ENCODE peak calls at places on chromosomes 1 and 21, in four cellular contexts. One of them, this sample, is unnamed.

GRCh38 chr1:208205216-208206013 is 38.8 kb downstream of the PLXNA2 start:
- DNase-seq in astrocyte: no peak
- DNase-seq in mammary epithelial cell: no peak
- DNase-seq in MM.1S: no peak
- DNase-seq in this sample: no peak

GRCh38 chr1:18058522-18058921 is 49.1 kb upstream of the IGSF21 start:
- DNase-seq in astrocyte: no peak
- DNase-seq in mammary epithelial cell: no peak
- DNase-seq in MM.1S: no peak
- DNase-seq in this sample: no peak

GRCh38 chr1:155961937-155962336 is 16.4 kb downstream of the ARHGEF2 start:
- DNase-seq in astrocyte: peak
- DNase-seq in mammary epithelial cell: peak
- DNase-seq in MM.1S: no peak
- DNase-seq in this sample: peak

GRCh38 chr1:205037539-205037938 is 5.5 kb upstream of the CNTN2 start:
- DNase-seq in astrocyte: no peak
- DNase-seq in mammary epithelial cell: no peak
- DNase-seq in MM.1S: no peak
- DNase-seq in this sample: no peak

GRCh38 chr21:21715286-21715969 is 717.2 kb downstream of the NCAM2 start:
- DNase-seq in astrocyte: peak
- DNase-seq in mammary epithelial cell: no peak
- DNase-seq in MM.1S: no peak
- DNase-seq in this sample: no peak

GRCh38 chr1:85465791-85466134 is 804 bp upstream of the DDAH1 start:
- DNase-seq in astrocyte: no peak
- DNase-seq in mammary epithelial cell: no peak
- DNase-seq in MM.1S: no peak
- DNase-seq in this sample: no peak

GRCh38 chr1:109040627-109041613 is 982 bp downstream of the WDR47 start:
- DNase-seq in astrocyte: no peak
- DNase-seq in mammary epithelial cell: peak
- DNase-seq in MM.1S: no peak
- DNase-seq in this sample: no peak

GRCh38 chr1:198641506-198641905 is 2.7 kb downstream of the PTPRC start:
- DNase-seq in astrocyte: no peak
- DNase-seq in mammary epithelial cell: peak
- DNase-seq in MM.1S: no peak
- DNase-seq in this sample: no peak

GRCh38 chr1:109198745-109199144 is 15.0 kb upstream of the SARS1 start:
- DNase-seq in astrocyte: peak
- DNase-seq in mammary epithelial cell: no peak
- DNase-seq in MM.1S: no peak
- DNase-seq in this sample: no peak

GRCh38 chr1:89523597-89524368 is 846 bp upstream of the LRRC8B start:
- DNase-seq in astrocyte: peak
- DNase-seq in mammary epithelial cell: no peak
- DNase-seq in MM.1S: peak
- DNase-seq in this sample: no peak

GRCh38 chr1:224052767-224053166 is 61.1 kb upstream of the FBXO28 start:
- DNase-seq in astrocyte: peak
- DNase-seq in mammary epithelial cell: peak
- DNase-seq in MM.1S: no peak
- DNase-seq in this sample: no peak

GRCh38 chr1:229378586-229379442 is 36.0 kb upstream of the CCSAP start:
- DNase-seq in astrocyte: no peak
- DNase-seq in mammary epithelial cell: no peak
- DNase-seq in MM.1S: no peak
- DNase-seq in this sample: no peak

GRCh38 chr1:166975361-166976129 is at the start of gene ILDR2:
- DNase-seq in astrocyte: peak
- DNase-seq in mammary epithelial cell: peak
- DNase-seq in MM.1S: peak
- DNase-seq in this sample: no peak

GRCh38 chr1:167747988-167748387 is 26.2 kb downstream of the MPZL1 start:
- DNase-seq in astrocyte: no peak
- DNase-seq in mammary epithelial cell: no peak
- DNase-seq in MM.1S: no peak
- DNase-seq in this sample: no peak

GRCh38 chr1:78279051-78279450 is 211.7 kb upstream of the PTGFR start:
- DNase-seq in astrocyte: peak
- DNase-seq in mammary epithelial cell: peak
- DNase-seq in MM.1S: no peak
- DNase-seq in this sample: no peak

GRCh38 chr1:22326931-22327330 is 124.7 kb upstream of the ZBTB40 start:
- DNase-seq in astrocyte: no peak
- DNase-seq in mammary epithelial cell: no peak
- DNase-seq in MM.1S: no peak
- DNase-seq in this sample: no peak

GRCh38 chr1:46406881-46407608 is 12.9 kb downstream of the FAAH start:
- DNase-seq in astrocyte: no peak
- DNase-seq in mammary epithelial cell: no peak
- DNase-seq in MM.1S: no peak
- DNase-seq in this sample: no peak

GRCh38 chr1:22471078-22471477 is 19.4 kb downstream of the ZBTB40 start:
- DNase-seq in astrocyte: peak
- DNase-seq in mammary epithelial cell: no peak
- DNase-seq in MM.1S: no peak
- DNase-seq in this sample: no peak

GRCh38 chr1:223739366-223740057 is 27.2 kb downstream of the CAPN2 start:
- DNase-seq in astrocyte: no peak
- DNase-seq in mammary epithelial cell: peak
- DNase-seq in MM.1S: no peak
- DNase-seq in this sample: no peak

GRCh38 chr21:38267136-38267535 is 10.3 kb downstream of the KCNJ15 start:
- DNase-seq in astrocyte: no peak
- DNase-seq in mammary epithelial cell: no peak
- DNase-seq in MM.1S: no peak
- DNase-seq in this sample: no peak

GRCh38 chr1:205373022-205373421 is 16.3 kb upstream of the KLHDC8A start:
- DNase-seq in astrocyte: no peak
- DNase-seq in mammary epithelial cell: no peak
- DNase-seq in MM.1S: no peak
- DNase-seq in this sample: no peak

GRCh38 chr1:170680428-170680827 is 16.5 kb downstream of the PRRX1 start:
- DNase-seq in astrocyte: peak
- DNase-seq in mammary epithelial cell: no peak
- DNase-seq in MM.1S: no peak
- DNase-seq in this sample: no peak

GRCh38 chr1:29342351-29342750 is 106.0 kb downstream of the PTPRU start:
- DNase-seq in astrocyte: no peak
- DNase-seq in mammary epithelial cell: no peak
- DNase-seq in MM.1S: no peak
- DNase-seq in this sample: no peak

GRCh38 chr1:14598498-14599172 is at the start of gene KAZN:
- DNase-seq in astrocyte: no peak
- DNase-seq in mammary epithelial cell: no peak
- DNase-seq in MM.1S: no peak
- DNase-seq in this sample: no peak

GRCh38 chr1:160418483-160418882 is 18.1 kb downstream of the VANGL2 start:
- DNase-seq in astrocyte: no peak
- DNase-seq in mammary epithelial cell: no peak
- DNase-seq in MM.1S: no peak
- DNase-seq in this sample: no peak

DNA sequence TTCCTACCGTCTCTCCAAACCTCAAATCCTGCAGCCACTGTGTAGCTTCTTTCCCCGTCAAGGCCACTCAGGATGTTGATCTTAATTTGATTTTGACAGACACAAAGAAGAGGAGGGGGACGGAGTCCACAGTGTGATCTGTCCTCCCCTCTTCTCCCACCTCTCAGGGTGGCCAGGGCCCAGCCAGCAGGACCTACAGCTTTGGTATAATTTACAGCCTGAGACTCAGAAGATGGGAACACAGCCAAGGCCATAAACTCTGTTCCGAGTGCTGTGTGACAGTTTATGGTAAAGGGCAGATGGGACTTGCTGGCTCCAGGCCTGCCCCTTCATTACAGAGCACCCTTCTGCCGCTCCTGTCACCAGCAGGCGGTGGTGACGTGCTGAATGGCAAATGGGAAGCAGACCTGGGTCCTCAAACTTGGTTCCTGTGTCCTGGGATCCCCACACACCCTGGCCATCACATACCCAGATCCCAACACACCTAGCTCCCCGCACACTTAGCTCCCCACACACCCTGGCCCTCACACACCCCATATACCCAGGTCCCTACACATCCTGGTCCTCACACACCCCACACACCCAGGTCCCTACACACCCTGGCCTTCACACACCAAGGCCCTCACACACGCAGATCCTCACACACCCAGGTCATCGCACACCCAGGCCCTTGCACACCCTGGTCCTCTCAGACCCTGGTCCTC is 71.7 kb downstream of the CD2 start:
- DNase-seq in astrocyte: no peak
- DNase-seq in mammary epithelial cell: no peak
- DNase-seq in MM.1S: no peak
- DNase-seq in this sample: no peak
- H3K4me3 ChIP-seq in astrocyte: no peak
- H3K4me3 ChIP-seq in mammary epithelial cell: no peak
- H3K4me3 ChIP-seq in MM.1S: no peak
- H3K4me3 ChIP-seq in this sample: no peak

GRCh38 chr21:34612557-34612956 is 2.4 kb downstream of the RCAN1 start:
- DNase-seq in astrocyte: no peak
- DNase-seq in mammary epithelial cell: no peak
- DNase-seq in MM.1S: no peak
- DNase-seq in this sample: no peak

GRCh38 chr21:34615487-34615814 is 538 bp upstream of the RCAN1 start:
- DNase-seq in astrocyte: no peak
- DNase-seq in mammary epithelial cell: no peak
- DNase-seq in MM.1S: no peak
- DNase-seq in this sample: no peak

GRCh38 chr21:34614693-34615486 is at the start of gene RCAN1:
- DNase-seq in astrocyte: peak
- DNase-seq in mammary epithelial cell: peak
- DNase-seq in MM.1S: peak
- DNase-seq in this sample: peak

GRCh38 chr21:34614443-34614692 is 545 bp downstream of the RCAN1 start:
- DNase-seq in astrocyte: no peak
- DNase-seq in mammary epithelial cell: no peak
- DNase-seq in MM.1S: no peak
- DNase-seq in this sample: no peak

GRCh38 chr21:34613679-34614442 is 1.1 kb downstream of the RCAN1 start:
- DNase-seq in astrocyte: no peak
- DNase-seq in mammary epithelial cell: peak
- DNase-seq in MM.1S: no peak
- DNase-seq in this sample: no peak
- TF ChIP-seq EZH2 in astrocyte: no peak
- TF ChIP-seq EZH2 in mammary epithelial cell: no peak
- TF ChIP-seq EZH2 in MM.1S: no peak
- TF ChIP-seq EZH2 in this sample: no peak

DNA sequence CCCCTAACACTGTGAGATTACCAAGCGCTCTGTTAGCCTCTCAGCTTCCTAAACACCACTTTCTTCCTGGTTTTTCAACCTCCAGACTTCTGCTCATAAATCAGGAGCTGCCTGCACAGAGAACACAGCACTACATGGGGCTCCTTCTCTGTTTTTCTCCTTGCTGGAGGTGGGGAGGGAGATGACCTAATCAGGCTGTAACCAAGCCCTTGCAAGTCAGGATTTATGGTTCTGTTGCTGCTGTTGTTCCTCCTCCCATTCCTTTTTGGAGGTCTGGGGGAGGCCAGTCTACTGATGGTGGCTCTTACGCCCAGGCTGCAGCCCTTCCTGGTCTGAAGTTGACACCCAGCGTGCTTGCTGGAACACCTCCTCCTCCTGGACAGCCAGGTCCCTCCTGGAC is 80.9 kb upstream of the AJAP1 start:
- DNase-seq in astrocyte: no peak
- DNase-seq in mammary epithelial cell: no peak
- DNase-seq in MM.1S: no peak
- DNase-seq in this sample: no peak
- H3K9ac ChIP-seq in astrocyte: no peak
- H3K9ac ChIP-seq in mammary epithelial cell: no peak
- H3K9ac ChIP-seq in MM.1S: no peak
- H3K9ac ChIP-seq in this sample: no peak

GRCh38 chr1:8139941-8140340 is 113.8 kb upstream of the ERRFI1 start:
- DNase-seq in astrocyte: no peak
- DNase-seq in mammary epithelial cell: no peak
- DNase-seq in MM.1S: no peak
- DNase-seq in this sample: no peak

GRCh38 chr1:8138673-8139072 is 112.6 kb upstream of the ERRFI1 start:
- DNase-seq in astrocyte: no peak
- DNase-seq in mammary epithelial cell: no peak
- DNase-seq in MM.1S: no peak
- DNase-seq in this sample: no peak

GRCh38 chr1:8139383-8139782 is 113.3 kb upstream of the ERRFI1 start:
- DNase-seq in astrocyte: no peak
- DNase-seq in mammary epithelial cell: no peak
- DNase-seq in MM.1S: no peak
- DNase-seq in this sample: no peak

GRCh38 chr1:8136766-8137165 is 110.7 kb upstream of the ERRFI1 start:
- DNase-seq in astrocyte: no peak
- DNase-seq in mammary epithelial cell: no peak
- DNase-seq in MM.1S: no peak
- DNase-seq in this sample: no peak

GRCh38 chr1:8137406-8138244 is 111.5 kb upstream of the ERRFI1 start:
- DNase-seq in astrocyte: peak
- DNase-seq in mammary epithelial cell: peak
- DNase-seq in MM.1S: no peak
- DNase-seq in this sample: no peak
- H3K4me3 ChIP-seq in astrocyte: no peak
- H3K4me3 ChIP-seq in mammary epithelial cell: no peak
- H3K4me3 ChIP-seq in MM.1S: no peak
- H3K4me3 ChIP-seq in this sample: no peak

GRCh38 chr1:33080885-33081553 is at the start of gene AZIN2:
- DNase-seq in astrocyte: peak
- DNase-seq in mammary epithelial cell: peak
- DNase-seq in MM.1S: peak
- DNase-seq in this sample: peak

GRCh38 chr1:33082575-33083112 is 1.7 kb downstream of the AZIN2 start:
- DNase-seq in astrocyte: no peak
- DNase-seq in mammary epithelial cell: no peak
- DNase-seq in MM.1S: no peak
- DNase-seq in this sample: no peak

GRCh38 chr1:33085332-33085731 is 4.4 kb downstream of the AZIN2 start:
- DNase-seq in astrocyte: no peak
- DNase-seq in mammary epithelial cell: no peak
- DNase-seq in MM.1S: no peak
- DNase-seq in this sample: no peak

GRCh38 chr1:33080373-33080772 is 580 bp upstream of the AZIN2 start:
- DNase-seq in astrocyte: no peak
- DNase-seq in mammary epithelial cell: no peak
- DNase-seq in MM.1S: no peak
- DNase-seq in this sample: no peak

GRCh38 chr1:33081554-33082305 is 777 bp downstream of the AZIN2 start:
- DNase-seq in astrocyte: no peak
- DNase-seq in mammary epithelial cell: no peak
- DNase-seq in MM.1S: no peak
- DNase-seq in this sample: no peak
- TF ChIP-seq EZH2 in astrocyte: no peak
- TF ChIP-seq EZH2 in mammary epithelial cell: no peak
- TF ChIP-seq EZH2 in MM.1S: no peak
- TF ChIP-seq EZH2 in this sample: no peak